ENCODE peak calls at places on chromosomes 6 and 20, in four cellular contexts. One of them, this sample, is unnamed.

GRCh38 chr6:37524025-37524647 is 24.4 kb upstream of the CCDC167 start:
- DNase-seq in breast epithelium: no peak
- DNase-seq in sigmoid colon: no peak
- DNase-seq in Peyer's patch: no peak
- DNase-seq in this sample: no peak

GRCh38 chr20:4709261-4710105 is 12.2 kb upstream of the PRND start:
- DNase-seq in Peyer's patch: no peak
- DNase-seq in sigmoid colon: no peak
- DNase-seq in breast epithelium: no peak
- DNase-seq in this sample: no peak

GRCh38 chr6:168248148-168248620 is 71.4 kb downstream of the DACT2 start:
- DNase-seq in Peyer's patch: no peak
- DNase-seq in sigmoid colon: no peak
- DNase-seq in breast epithelium: no peak
- DNase-seq in this sample: no peak

GRCh38 chr6:160979063-160979708 is 12.4 kb upstream of the MAP3K4 start:
- DNase-seq in Peyer's patch: no peak
- DNase-seq in breast epithelium: no peak
- DNase-seq in sigmoid colon: no peak
- DNase-seq in this sample: no peak

GRCh38 chr6:167733740-167734661 is 92.7 kb upstream of the AFDN start:
- DNase-seq in sigmoid colon: peak; percentile 78
- DNase-seq in breast epithelium: no peak
- DNase-seq in Peyer's patch: no peak
- DNase-seq in this sample: no peak

GRCh38 chr6:98832282-98833100 is 1.9 kb upstream of the POU3F2 start:
- DNase-seq in breast epithelium: no peak
- DNase-seq in sigmoid colon: peak; percentile 54
- DNase-seq in Peyer's patch: no peak
- DNase-seq in this sample: no peak

GRCh38 chr6:79307321-79308036 is 73.0 kb upstream of the HMGN3 start:
- DNase-seq in Peyer's patch: no peak
- DNase-seq in sigmoid colon: no peak
- DNase-seq in breast epithelium: no peak
- DNase-seq in this sample: no peak

GRCh38 chr20:23116301-23117089 is 30.4 kb upstream of the CD93 start:
- DNase-seq in sigmoid colon: peak; percentile 59
- DNase-seq in Peyer's patch: peak; percentile 29
- DNase-seq in breast epithelium: peak; percentile 34
- DNase-seq in this sample: no peak

GRCh38 chr6:46772754-46773153 is 20.4 kb upstream of the MEP1A start:
- DNase-seq in Peyer's patch: no peak
- DNase-seq in sigmoid colon: no peak
- DNase-seq in breast epithelium: no peak
- DNase-seq in this sample: no peak

GRCh38 chr20:37179671-37180524 is 550 bp upstream of the MROH8 start:
- DNase-seq in sigmoid colon: no peak
- DNase-seq in Peyer's patch: no peak
- DNase-seq in breast epithelium: no peak
- DNase-seq in this sample: no peak

GRCh38 chr6:3919130-3919628 is 70.0 kb downstream of the FAM50B start:
- DNase-seq in Peyer's patch: no peak
- DNase-seq in sigmoid colon: no peak
- DNase-seq in breast epithelium: no peak
- DNase-seq in this sample: no peak

GRCh38 chr20:32158943-32159660 is 48.4 kb downstream of the PLAGL2 start:
- DNase-seq in sigmoid colon: peak; percentile 28
- DNase-seq in breast epithelium: no peak
- DNase-seq in Peyer's patch: no peak
- DNase-seq in this sample: peak; percentile 36

DNA sequence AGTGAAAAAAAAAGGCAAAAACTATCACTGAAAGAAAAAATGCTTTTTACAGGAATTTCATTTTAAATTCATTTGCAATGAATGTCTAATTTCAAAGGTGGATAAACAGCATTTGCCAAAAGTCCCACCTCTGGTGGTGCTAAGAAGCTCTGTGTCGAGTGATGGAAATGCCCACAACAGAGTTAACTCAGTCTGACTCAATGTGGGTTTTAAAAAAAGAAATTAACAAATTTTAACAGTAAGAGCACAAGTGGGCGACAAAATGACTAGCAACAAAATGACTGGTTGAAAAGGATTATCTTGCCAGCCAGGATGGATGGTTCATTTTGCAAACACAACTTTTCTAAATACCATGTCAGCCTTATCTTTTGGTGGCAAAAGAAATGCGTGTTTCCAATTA is 14.3 kb upstream of the TAGAP start:
- DNase-seq in Peyer's patch: no peak
- DNase-seq in breast epithelium: no peak
- DNase-seq in sigmoid colon: no peak
- DNase-seq in this sample: no peak
- H3K4me1 ChIP-seq in Peyer's patch: peaks cover 8% of the 10 kb centered on the region
- H3K4me1 ChIP-seq in breast epithelium: no peaks in the 10 kb centered on the region
- H3K4me1 ChIP-seq in sigmoid colon: no peaks in the 10 kb centered on the region
- H3K4me1 ChIP-seq in this sample: no peaks in the 10 kb centered on the region

GRCh38 chr20:49823152-49823847 is 10.7 kb downstream of the SLC9A8 start:
- DNase-seq in breast epithelium: no peak
- DNase-seq in Peyer's patch: no peak
- DNase-seq in sigmoid colon: no peak
- DNase-seq in this sample: no peak
- H3K4me3 ChIP-seq in breast epithelium: no peak overlapping the region
- H3K4me3 ChIP-seq in Peyer's patch: no peak overlapping the region
- H3K4me3 ChIP-seq in sigmoid colon: no peak overlapping the region
- H3K4me3 ChIP-seq in this sample: no peak overlapping the region

DNA sequence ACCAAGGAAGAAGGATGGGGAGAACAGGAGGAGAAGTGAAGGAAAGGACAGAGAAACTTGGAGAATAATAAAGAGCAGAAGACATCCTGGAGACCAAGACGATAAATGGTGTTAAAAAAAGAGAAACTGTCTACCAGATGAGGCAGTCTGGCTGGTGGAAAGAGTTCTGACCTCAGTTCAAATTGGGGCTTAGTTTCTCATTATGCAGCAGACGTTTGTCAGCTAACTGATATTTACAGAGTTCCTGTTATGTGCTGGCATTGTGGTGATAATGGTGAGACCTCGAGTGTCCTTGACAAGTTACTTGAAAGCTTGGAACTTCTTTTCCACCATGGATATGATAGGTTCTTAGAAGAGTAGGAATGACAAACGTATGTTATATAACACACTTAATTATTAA is 142.7 kb downstream of the LRRC1 start:
- DNase-seq in breast epithelium: no peak
- DNase-seq in sigmoid colon: no peak
- DNase-seq in Peyer's patch: no peak
- DNase-seq in this sample: no peak
- TF ChIP-seq CTCF in breast epithelium: no peak
- TF ChIP-seq CTCF in sigmoid colon: no peak
- TF ChIP-seq CTCF in Peyer's patch: no peak
- TF ChIP-seq CTCF in this sample: no peak

DNA sequence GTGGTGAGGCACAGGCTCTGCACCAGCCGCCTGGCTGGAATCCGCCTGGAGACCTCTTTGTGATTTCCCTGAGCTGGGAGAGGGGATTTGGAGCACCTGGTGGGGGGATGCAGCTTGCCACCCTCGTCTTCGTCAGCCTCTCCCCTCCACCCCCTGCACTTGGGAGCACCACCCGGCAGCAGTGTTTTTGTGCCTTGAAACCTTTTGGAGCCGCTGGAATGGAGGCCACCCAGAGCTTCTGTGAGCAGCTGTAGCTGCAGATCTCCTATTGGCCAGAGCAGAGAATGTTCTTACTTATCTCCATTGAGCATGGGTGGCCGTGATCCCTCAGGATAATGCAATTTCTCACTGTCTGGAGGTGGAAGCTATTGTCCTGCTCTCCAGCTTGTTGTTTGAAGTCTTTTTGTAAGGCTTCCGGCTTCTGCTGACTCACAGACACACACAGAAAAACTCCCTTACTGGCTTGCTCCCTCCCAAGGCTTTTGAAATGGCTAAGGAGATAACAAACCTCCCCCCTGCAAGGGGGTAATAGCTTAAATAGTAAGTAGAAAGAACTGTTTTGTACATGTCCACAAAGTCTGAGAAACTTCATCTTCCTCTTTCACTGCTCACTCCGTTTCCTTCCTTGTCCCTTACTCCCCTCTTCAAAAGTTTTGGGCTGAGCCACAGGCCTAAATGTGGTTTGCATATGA is 271.2 kb downstream of the PRL start:
- DNase-seq in Peyer's patch: no peak
- DNase-seq in breast epithelium: no peak
- DNase-seq in sigmoid colon: no peak
- DNase-seq in this sample: no peak
- H3K4me1 ChIP-seq in Peyer's patch: peaks cover 9% of the 10 kb centered on the region
- H3K4me1 ChIP-seq in breast epithelium: no peaks in the 10 kb centered on the region
- H3K4me1 ChIP-seq in sigmoid colon: peaks cover 29% of the 10 kb centered on the region
- H3K4me1 ChIP-seq in this sample: no peaks in the 10 kb centered on the region

DNA sequence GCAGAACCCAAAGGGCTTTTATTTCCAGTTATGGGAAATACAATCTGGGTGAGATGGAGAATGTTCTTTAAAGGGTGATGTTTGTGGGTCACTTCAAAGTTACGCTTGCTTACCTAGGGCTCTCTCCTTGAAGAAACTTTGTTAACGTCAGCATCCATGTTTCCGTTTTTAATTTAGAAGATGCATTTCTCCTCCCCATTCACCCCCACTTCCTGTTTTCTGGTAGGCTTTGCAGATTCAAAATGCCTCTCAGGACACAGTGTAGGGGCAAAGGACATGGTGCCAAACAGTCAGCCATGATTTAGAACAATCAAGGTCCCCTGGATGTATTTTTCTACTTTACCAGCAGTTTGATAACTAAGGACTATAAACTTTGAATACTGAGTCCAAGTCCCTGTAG is 49.5 kb downstream of the RPS12 start:
- DNase-seq in sigmoid colon: no peak
- DNase-seq in Peyer's patch: no peak
- DNase-seq in breast epithelium: no peak
- DNase-seq in this sample: no peak
- H3K4me3 ChIP-seq in sigmoid colon: no peak overlapping the region
- H3K4me3 ChIP-seq in Peyer's patch: no peak overlapping the region
- H3K4me3 ChIP-seq in breast epithelium: no peak overlapping the region
- H3K4me3 ChIP-seq in this sample: no peak overlapping the region

GRCh38 chr20:56454754-56455153 is 13.7 kb upstream of the RTF2 start:
- DNase-seq in sigmoid colon: no peak
- DNase-seq in breast epithelium: no peak
- DNase-seq in Peyer's patch: no peak
- DNase-seq in this sample: no peak
- TF ChIP-seq CTCF in sigmoid colon: no peak
- TF ChIP-seq CTCF in breast epithelium: no peak
- TF ChIP-seq CTCF in Peyer's patch: no peak
- TF ChIP-seq CTCF in this sample: no peak

GRCh38 chr6:35581633-35582032 is 68.9 kb upstream of the TULP1 start:
- DNase-seq in sigmoid colon: no peak
- DNase-seq in breast epithelium: no peak
- DNase-seq in Peyer's patch: no peak
- DNase-seq in this sample: no peak

GRCh38 chr6:35586542-35586941 is 73.8 kb upstream of the TULP1 start:
- DNase-seq in Peyer's patch: no peak
- DNase-seq in breast epithelium: no peak
- DNase-seq in sigmoid colon: no peak
- DNase-seq in this sample: no peak

GRCh38 chr6:35582315-35582714 is 69.6 kb upstream of the TULP1 start:
- DNase-seq in Peyer's patch: no peak
- DNase-seq in breast epithelium: no peak
- DNase-seq in sigmoid colon: no peak
- DNase-seq in this sample: no peak

GRCh38 chr6:35585688-35586087 is 73.0 kb upstream of the TULP1 start:
- DNase-seq in Peyer's patch: no peak
- DNase-seq in breast epithelium: no peak
- DNase-seq in sigmoid colon: no peak
- DNase-seq in this sample: no peak

DNA sequence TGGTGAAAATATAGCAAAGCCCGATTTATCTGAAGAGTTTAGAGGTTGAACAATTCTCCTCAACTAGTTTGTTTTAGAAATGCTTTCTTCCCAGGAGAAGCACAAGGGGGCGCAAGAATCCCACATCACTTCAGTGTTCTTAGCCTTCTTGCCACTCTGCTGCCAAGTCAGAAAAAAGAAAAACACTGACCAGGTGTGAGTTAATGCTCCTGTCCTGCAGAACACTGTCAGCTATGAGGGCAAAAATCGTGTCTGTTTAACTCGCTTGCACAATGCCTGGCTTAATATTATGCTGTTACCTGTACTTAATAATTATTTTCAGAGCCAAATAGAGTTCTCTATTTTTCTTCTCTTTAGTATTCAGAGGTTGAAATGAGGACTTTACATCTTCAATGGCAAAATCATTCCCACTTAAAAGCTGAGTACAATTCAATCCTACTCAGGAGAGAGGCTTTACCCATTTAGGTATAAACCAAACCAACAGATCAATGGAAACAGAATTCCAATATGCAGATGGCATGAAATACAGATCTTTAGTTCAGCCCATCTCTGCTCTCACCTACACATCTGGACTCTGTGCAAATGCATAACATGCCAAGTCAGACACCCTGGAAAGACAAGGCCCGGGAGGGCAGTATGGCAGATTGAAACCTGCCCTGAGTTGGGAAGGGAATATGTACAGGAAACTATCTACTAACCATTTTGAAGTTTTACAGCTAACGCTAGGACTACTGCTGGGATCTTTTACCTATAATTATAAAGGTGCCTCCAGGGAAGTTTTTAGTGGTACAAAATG is 71.4 kb upstream of the TULP1 start:
- DNase-seq in Peyer's patch: no peak
- DNase-seq in breast epithelium: peak; percentile 70
- DNase-seq in sigmoid colon: peak; percentile 89
- DNase-seq in this sample: peak; percentile 54
- H3K4me1 ChIP-seq in Peyer's patch: peaks cover 9% of the 10 kb centered on the region
- H3K4me1 ChIP-seq in breast epithelium: no peaks in the 10 kb centered on the region
- H3K4me1 ChIP-seq in sigmoid colon: peaks cover 46% of the 10 kb centered on the region
- H3K4me1 ChIP-seq in this sample: no peaks in the 10 kb centered on the region